ENCODE peak calls at places on chromosomes 13 and 19, in nine cellular contexts. E is transverse colon; K is CD8-positive, alpha-beta T cell; M is brain microvascular endothelial cell; W is uterus; P is upper lobe of right lung; X is fibroblast of lung; A is dorsolateral prefrontal cortex; F is Panc1. C is an unnamed sample.

GRCh38 chr13:76210262-76210661 is 574.1 kb downstream of the LMO7 start:
- DNase-seq in E (no peak), K (no peak), M (peak), W (no peak), P (no peak), X (peak), A (no peak), F (no peak), C (no peak)

GRCh38 chr13:113096052-113096744 is 9.4 kb upstream of the F7 start:
- DNase-seq in E (no peak), K (no peak), M (no peak), W (no peak), P (no peak), X (no peak), A (no peak), F (no peak), C (no peak)

GRCh38 chr19:39145180-39145953 is 19.8 kb downstream of the PAK4 start:
- DNase-seq in E (peak), K (no peak), M (no peak), W (peak), P (no peak), X (no peak), A (peak), F (no peak), C (no peak)

GRCh38 chr13:57988276-57988675 is 356.7 kb downstream of the PCDH17 start:
- DNase-seq in E (no peak), K (no peak), M (no peak), W (no peak), P (no peak), X (no peak), A (no peak), F (no peak), C (no peak)

GRCh38 chr13:93286047-93286446 is 59.4 kb downstream of the GPC6 start:
- DNase-seq in E (no peak), K (no peak), M (no peak), W (no peak), P (no peak), X (no peak), A (no peak), F (no peak), C (no peak)

GRCh38 chr13:80988752-80989151 is 647.8 kb upstream of the SPRY2 start:
- DNase-seq in E (no peak), K (no peak), M (no peak), W (no peak), P (no peak), X (no peak), A (peak), F (no peak), C (no peak)

GRCh38 chr19:3054972-3055740 is 7.1 kb downstream of the TLE5 start:
- DNase-seq in E (no peak), K (no peak), M (no peak), W (no peak), P (no peak), X (peak), A (no peak), F (no peak), C (peak)

GRCh38 chr13:99802416-99802815 is 169.2 kb downstream of the ZIC5 start:
- DNase-seq in E (no peak), K (no peak), M (no peak), W (no peak), P (no peak), X (no peak), A (no peak), F (no peak), C (no peak)

GRCh38 chr19:54164369-54165068 is 5.0 kb upstream of the LENG1 start:
- DNase-seq in E (peak), K (peak), M (no peak), W (peak), P (peak), X (peak), A (no peak), F (no peak), C (peak)

GRCh38 chr19:50181121-50181520 is 18.0 kb upstream of the IZUMO2 start:
- DNase-seq in E (no peak), K (no peak), M (no peak), W (no peak), P (no peak), X (no peak), A (no peak), F (no peak), C (no peak)
- H3K27ac ChIP-seq in E (no peak), K (no peak), M (no peak), W (no peak), P (no peak), X (no peak), A (no peak), F (no peak), C (no peak)

DNA sequence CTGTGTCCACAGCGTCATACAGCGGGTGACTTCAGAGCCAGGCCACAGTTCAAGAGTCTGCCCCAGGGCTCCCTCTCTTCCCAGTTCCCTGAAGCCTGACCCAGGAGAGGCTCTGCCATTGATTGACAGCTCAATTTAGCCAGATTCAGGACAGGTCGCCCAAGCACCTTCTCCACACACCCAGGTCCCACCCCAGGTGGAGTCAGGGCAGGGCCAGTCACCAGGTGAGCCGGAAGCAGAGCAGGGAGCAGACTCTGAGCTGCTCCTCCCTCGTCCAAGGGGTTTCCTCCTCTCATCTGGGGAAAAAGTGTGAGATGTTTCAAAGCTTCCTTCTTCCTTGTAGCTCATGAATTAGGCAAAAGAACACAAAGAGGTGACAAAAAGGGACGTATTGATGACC is 5.6 kb downstream of the CEACAM7 start:
- DNase-seq in E (peak), K (no peak), M (no peak), W (no peak), P (no peak), X (no peak), A (no peak), F (no peak), C (no peak)
- H3K27ac ChIP-seq in E (peak), K (no peak), M (no peak), W (no peak), P (no peak), X (no peak), A (no peak), F (no peak), C (no peak)

GRCh38 chr13:42968906-42969305 is 23.1 kb downstream of the EPSTI1 start:
- DNase-seq in E (peak), K (no peak), M (no peak), W (no peak), P (peak), X (no peak), A (no peak), F (no peak), C (no peak)

GRCh38 chr13:42971670-42972355 is 20.2 kb downstream of the EPSTI1 start:
- DNase-seq in E (no peak), K (no peak), M (peak), W (no peak), P (no peak), X (peak), A (no peak), F (no peak), C (no peak)

GRCh38 chr13:42967660-42968059 is 24.4 kb downstream of the EPSTI1 start:
- DNase-seq in E (peak), K (no peak), M (no peak), W (no peak), P (no peak), X (no peak), A (no peak), F (no peak), C (peak)

GRCh38 chr13:42970824-42971669 is 21.0 kb downstream of the EPSTI1 start:
- DNase-seq in E (peak), K (peak), M (peak), W (no peak), P (no peak), X (peak), A (no peak), F (no peak), C (peak)

DNA sequence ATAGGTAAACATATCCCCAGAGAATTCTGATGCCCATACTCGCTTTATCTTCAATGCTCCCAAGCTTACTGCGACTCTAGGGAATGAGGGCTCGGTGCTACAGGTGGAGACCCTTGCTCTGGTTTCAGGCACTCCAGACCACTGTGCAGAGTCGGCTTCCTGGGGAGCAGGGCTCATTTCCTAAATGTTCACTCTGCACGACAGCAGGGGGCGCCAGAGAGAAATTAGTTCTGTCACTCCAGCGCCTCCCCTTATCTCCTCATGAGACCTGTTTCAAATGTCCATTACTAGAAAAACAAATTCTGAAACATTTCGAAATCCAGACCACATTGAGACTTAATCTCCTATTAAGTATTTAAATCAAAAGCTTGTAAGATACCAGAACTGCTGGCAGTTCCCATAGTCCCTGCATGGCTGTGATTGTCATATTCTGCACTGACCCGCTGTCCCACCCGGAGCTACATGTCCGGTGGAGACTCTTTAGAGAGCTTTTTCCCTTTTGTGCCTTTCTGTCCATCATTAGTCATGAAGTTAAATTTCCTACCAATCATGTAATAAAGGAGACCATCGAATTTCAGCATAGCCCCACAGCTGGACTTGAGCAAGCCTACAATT is 22.4 kb downstream of the EPSTI1 start:
- DNase-seq in E (peak), K (peak), M (peak), W (peak), P (peak), X (peak), A (peak), F (no peak), C (peak)
- H3K27ac ChIP-seq in E (peak), K (no peak), M (no peak), W (no peak), P (no peak), X (no peak), A (no peak), F (no peak), C (no peak)

GRCh38 chr19:40768936-40769335 is 6.4 kb upstream of the MIA start:
- DNase-seq in E (no peak), K (no peak), M (no peak), W (no peak), P (no peak), X (no peak), A (no peak), F (no peak), C (no peak)
- H3K27ac ChIP-seq in E (no peak), K (no peak), M (no peak), W (no peak), P (no peak), X (no peak), A (no peak), F (no peak), C (peak)